ENCODE peak calls at places on chromosomes 1 and 21, in nine cellular contexts. One of them, this sample, is unnamed.

GRCh38 chr1:113692342-113692741 is 66.9 kb downstream of the PHTF1 start:
- DNase-seq in HCT116: no peak
- DNase-seq in MM.1S: no peak
- DNase-seq in GM23248: no peak
- DNase-seq in OCI-LY7: peak; percentile 21
- DNase-seq in neural progenitor cell: no peak
- DNase-seq in hepatocyte: no peak
- DNase-seq in PC-3: no peak
- DNase-seq in SK-N-SH: no peak
- DNase-seq in this sample: no peak

GRCh38 chr1:44572572-44572879 is 101.8 kb downstream of the TMEM53 start:
- DNase-seq in HCT116: no peak
- DNase-seq in MM.1S: no peak
- DNase-seq in GM23248: no peak
- DNase-seq in OCI-LY7: no peak
- DNase-seq in neural progenitor cell: no peak
- DNase-seq in hepatocyte: no peak
- DNase-seq in PC-3: no peak
- DNase-seq in SK-N-SH: no peak
- DNase-seq in this sample: no peak

GRCh38 chr1:24640288-24640687 is 2.8 kb upstream of the SRRM1 start:
- DNase-seq in HCT116: no peak
- DNase-seq in MM.1S: no peak
- DNase-seq in GM23248: no peak
- DNase-seq in OCI-LY7: no peak
- DNase-seq in neural progenitor cell: peak; percentile 29
- DNase-seq in hepatocyte: peak; percentile 23
- DNase-seq in PC-3: no peak
- DNase-seq in SK-N-SH: no peak
- DNase-seq in this sample: no peak

GRCh38 chr1:202154766-202155477 is 5.5 kb downstream of the PTPN7 start:
- DNase-seq in HCT116: peak; percentile 76
- DNase-seq in MM.1S: peak; percentile 46
- DNase-seq in GM23248: peak; percentile 85
- DNase-seq in OCI-LY7: peak; percentile 75
- DNase-seq in neural progenitor cell: peak; percentile 82
- DNase-seq in hepatocyte: peak; percentile 82
- DNase-seq in PC-3: peak; percentile 33
- DNase-seq in SK-N-SH: peak; percentile 62
- DNase-seq in this sample: peak; percentile 93

GRCh38 chr1:56509713-56510641 is 69.4 kb downstream of the PLPP3 start:
- DNase-seq in HCT116: no peak
- DNase-seq in MM.1S: no peak
- DNase-seq in GM23248: no peak
- DNase-seq in OCI-LY7: no peak
- DNase-seq in neural progenitor cell: peak; percentile 73
- DNase-seq in hepatocyte: peak; percentile 48
- DNase-seq in PC-3: no peak
- DNase-seq in SK-N-SH: no peak
- DNase-seq in this sample: peak; percentile 44

GRCh38 chr1:190717055-190717454 is 239.4 kb upstream of the BRINP3 start:
- DNase-seq in HCT116: no peak
- DNase-seq in MM.1S: no peak
- DNase-seq in GM23248: no peak
- DNase-seq in OCI-LY7: no peak
- DNase-seq in neural progenitor cell: no peak
- DNase-seq in hepatocyte: no peak
- DNase-seq in PC-3: no peak
- DNase-seq in SK-N-SH: no peak
- DNase-seq in this sample: no peak

GRCh38 chr1:167082511-167083027 is 7.6 kb downstream of the GPA33 start:
- DNase-seq in HCT116: peak; percentile 39
- DNase-seq in MM.1S: no peak
- DNase-seq in GM23248: no peak
- DNase-seq in OCI-LY7: no peak
- DNase-seq in neural progenitor cell: no peak
- DNase-seq in hepatocyte: peak; percentile 89
- DNase-seq in PC-3: peak; percentile 71
- DNase-seq in SK-N-SH: no peak
- DNase-seq in this sample: no peak

GRCh38 chr1:205088341-205088740 is 4.1 kb upstream of the TMEM81 start:
- DNase-seq in HCT116: no peak
- DNase-seq in MM.1S: no peak
- DNase-seq in GM23248: peak; percentile 60
- DNase-seq in OCI-LY7: no peak
- DNase-seq in neural progenitor cell: no peak
- DNase-seq in hepatocyte: no peak
- DNase-seq in PC-3: no peak
- DNase-seq in SK-N-SH: no peak
- DNase-seq in this sample: no peak

GRCh38 chr1:52482326-52483004 is 70.4 kb downstream of the TUT4 start:
- DNase-seq in HCT116: no peak
- DNase-seq in MM.1S: no peak
- DNase-seq in GM23248: no peak
- DNase-seq in OCI-LY7: no peak
- DNase-seq in neural progenitor cell: no peak
- DNase-seq in hepatocyte: no peak
- DNase-seq in PC-3: no peak
- DNase-seq in SK-N-SH: no peak
- DNase-seq in this sample: no peak

GRCh38 chr1:112695276-112695675 is 11.7 kb downstream of the RHOC start:
- DNase-seq in HCT116: no peak
- DNase-seq in MM.1S: no peak
- DNase-seq in GM23248: no peak
- DNase-seq in OCI-LY7: no peak
- DNase-seq in neural progenitor cell: no peak
- DNase-seq in hepatocyte: no peak
- DNase-seq in PC-3: no peak
- DNase-seq in SK-N-SH: no peak
- DNase-seq in this sample: no peak

GRCh38 chr1:33957854-33958253 is 94.0 kb downstream of the HMGB4 start:
- DNase-seq in HCT116: no peak
- DNase-seq in MM.1S: no peak
- DNase-seq in GM23248: peak; percentile 42
- DNase-seq in OCI-LY7: no peak
- DNase-seq in neural progenitor cell: no peak
- DNase-seq in hepatocyte: no peak
- DNase-seq in PC-3: no peak
- DNase-seq in SK-N-SH: no peak
- DNase-seq in this sample: no peak

GRCh38 chr1:158998781-158999161 is 10.9 kb upstream of the IFI16 start:
- DNase-seq in HCT116: peak; percentile 32
- DNase-seq in MM.1S: peak; percentile 87
- DNase-seq in GM23248: peak; percentile 78
- DNase-seq in OCI-LY7: peak; percentile 79
- DNase-seq in neural progenitor cell: peak; percentile 67
- DNase-seq in hepatocyte: peak; percentile 68
- DNase-seq in PC-3: peak; percentile 80
- DNase-seq in SK-N-SH: peak; percentile 33
- DNase-seq in this sample: peak; percentile 77

GRCh38 chr1:237864338-237865244 is 26.1 kb downstream of the ZP4 start:
- DNase-seq in HCT116: no peak
- DNase-seq in MM.1S: peak; percentile 52
- DNase-seq in GM23248: peak; percentile 12
- DNase-seq in OCI-LY7: no peak
- DNase-seq in neural progenitor cell: peak; percentile 83
- DNase-seq in hepatocyte: peak; percentile 85
- DNase-seq in PC-3: peak; percentile 55
- DNase-seq in SK-N-SH: peak; percentile 81
- DNase-seq in this sample: peak; percentile 81

GRCh38 chr21:43287974-43288755 is 119.4 kb downstream of the CRYAA start:
- DNase-seq in HCT116: no peak
- DNase-seq in MM.1S: no peak
- DNase-seq in GM23248: no peak
- DNase-seq in OCI-LY7: no peak
- DNase-seq in neural progenitor cell: no peak
- DNase-seq in hepatocyte: peak; percentile 67
- DNase-seq in PC-3: peak; percentile 78
- DNase-seq in SK-N-SH: no peak
- DNase-seq in this sample: no peak

GRCh38 chr1:231534703-231535159 is 6.3 kb downstream of the TSNAX start:
- DNase-seq in HCT116: no peak
- DNase-seq in MM.1S: no peak
- DNase-seq in GM23248: no peak
- DNase-seq in OCI-LY7: no peak
- DNase-seq in neural progenitor cell: no peak
- DNase-seq in hepatocyte: no peak
- DNase-seq in PC-3: no peak
- DNase-seq in SK-N-SH: no peak
- DNase-seq in this sample: no peak
- H3K4me2 ChIP-seq in HCT116: no peak overlapping the region
- H3K4me2 ChIP-seq in MM.1S: no peak overlapping the region
- H3K4me2 ChIP-seq in GM23248: peak overlapping the region; percentile 62
- H3K4me2 ChIP-seq in OCI-LY7: no peak overlapping the region
- H3K4me2 ChIP-seq in neural progenitor cell: no peak overlapping the region
- H3K4me2 ChIP-seq in hepatocyte: no peak overlapping the region
- H3K4me2 ChIP-seq in PC-3: no peak overlapping the region
- H3K4me2 ChIP-seq in SK-N-SH: no peak overlapping the region
- H3K4me2 ChIP-seq in this sample: no peak overlapping the region

GRCh38 chr21:34154878-34155277 is 81.5 kb downstream of the MRPS6 start:
- DNase-seq in HCT116: no peak
- DNase-seq in MM.1S: no peak
- DNase-seq in GM23248: no peak
- DNase-seq in OCI-LY7: no peak
- DNase-seq in neural progenitor cell: no peak
- DNase-seq in hepatocyte: no peak
- DNase-seq in PC-3: no peak
- DNase-seq in SK-N-SH: no peak
- DNase-seq in this sample: no peak

GRCh38 chr21:34158866-34159616 is 85.7 kb downstream of the MRPS6 start:
- DNase-seq in HCT116: no peak
- DNase-seq in MM.1S: no peak
- DNase-seq in GM23248: no peak
- DNase-seq in OCI-LY7: no peak
- DNase-seq in neural progenitor cell: no peak
- DNase-seq in hepatocyte: no peak
- DNase-seq in PC-3: no peak
- DNase-seq in SK-N-SH: no peak
- DNase-seq in this sample: peak; percentile 14

GRCh38 chr21:34156957-34157356 is 83.6 kb downstream of the MRPS6 start:
- DNase-seq in HCT116: no peak
- DNase-seq in MM.1S: no peak
- DNase-seq in GM23248: no peak
- DNase-seq in OCI-LY7: no peak
- DNase-seq in neural progenitor cell: no peak
- DNase-seq in hepatocyte: peak; percentile 16
- DNase-seq in PC-3: no peak
- DNase-seq in SK-N-SH: no peak
- DNase-seq in this sample: no peak

GRCh38 chr21:34159617-34159883 is 86.2 kb downstream of the MRPS6 start:
- DNase-seq in HCT116: no peak
- DNase-seq in MM.1S: no peak
- DNase-seq in GM23248: no peak
- DNase-seq in OCI-LY7: no peak
- DNase-seq in neural progenitor cell: no peak
- DNase-seq in hepatocyte: no peak
- DNase-seq in PC-3: no peak
- DNase-seq in SK-N-SH: no peak
- DNase-seq in this sample: no peak

DNA sequence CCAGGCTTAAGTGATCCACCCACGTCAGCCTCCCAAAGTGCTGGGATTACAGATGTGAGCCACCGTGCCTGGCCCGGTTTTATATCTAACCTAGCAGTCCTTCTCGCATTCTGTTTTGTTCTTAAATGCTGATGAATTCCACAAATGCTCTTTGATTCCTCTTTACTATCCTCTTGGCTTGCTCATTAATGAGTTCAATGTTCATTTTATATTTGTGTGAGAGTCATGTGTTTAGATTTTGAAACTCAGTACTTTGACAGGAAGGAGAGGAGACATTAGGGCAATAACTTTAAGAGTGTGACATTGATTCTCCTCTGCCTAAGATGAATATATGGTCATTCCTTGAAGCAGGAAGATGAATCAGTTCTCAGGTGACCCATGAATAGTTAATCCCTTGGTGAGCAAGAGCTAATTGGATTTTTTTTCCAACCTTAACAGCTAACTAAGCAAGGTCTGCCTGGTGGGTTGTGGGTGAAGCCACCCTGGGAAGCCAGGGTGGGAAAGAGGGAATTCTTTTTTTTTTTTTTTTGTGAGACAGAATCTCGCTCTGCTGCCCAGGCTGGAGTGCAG is 84.2 kb downstream of the MRPS6 start:
- DNase-seq in HCT116: no peak
- DNase-seq in MM.1S: no peak
- DNase-seq in GM23248: no peak
- DNase-seq in OCI-LY7: no peak
- DNase-seq in neural progenitor cell: no peak
- DNase-seq in hepatocyte: peak; percentile 22
- DNase-seq in PC-3: no peak
- DNase-seq in SK-N-SH: no peak
- DNase-seq in this sample: no peak
- TF ChIP-seq EZH2phosphoT487 in HCT116: no peak
- TF ChIP-seq EZH2phosphoT487 in MM.1S: no peak
- TF ChIP-seq EZH2phosphoT487 in GM23248: no peak
- TF ChIP-seq EZH2phosphoT487 in OCI-LY7: no peak
- TF ChIP-seq EZH2phosphoT487 in neural progenitor cell: no peak
- TF ChIP-seq EZH2phosphoT487 in hepatocyte: no peak
- TF ChIP-seq EZH2phosphoT487 in PC-3: no peak
- TF ChIP-seq EZH2phosphoT487 in SK-N-SH: no peak
- TF ChIP-seq EZH2phosphoT487 in this sample: no peak

GRCh38 chr1:218351617-218352438 is 6.7 kb downstream of the TGFB2 start:
- DNase-seq in HCT116: no peak
- DNase-seq in MM.1S: peak; percentile 35
- DNase-seq in GM23248: peak; percentile 50
- DNase-seq in OCI-LY7: no peak
- DNase-seq in neural progenitor cell: peak; percentile 46
- DNase-seq in hepatocyte: no peak
- DNase-seq in PC-3: peak; percentile 49
- DNase-seq in SK-N-SH: peak; percentile 52
- DNase-seq in this sample: peak; percentile 70
- H3K4me2 ChIP-seq in HCT116: no peak overlapping the region
- H3K4me2 ChIP-seq in MM.1S: peak overlapping the region; percentile 40
- H3K4me2 ChIP-seq in GM23248: peak overlapping the region; percentile 67
- H3K4me2 ChIP-seq in OCI-LY7: no peak overlapping the region
- H3K4me2 ChIP-seq in neural progenitor cell: no peak overlapping the region
- H3K4me2 ChIP-seq in hepatocyte: peak overlapping the region; percentile 92
- H3K4me2 ChIP-seq in PC-3: peak overlapping the region; percentile 89
- H3K4me2 ChIP-seq in SK-N-SH: no peak overlapping the region
- H3K4me2 ChIP-seq in this sample: peak overlapping the region; percentile 52

GRCh38 chr1:193558491-193559028 is 372.1 kb upstream of the B3GALT2 start:
- DNase-seq in HCT116: peak; percentile 61
- DNase-seq in MM.1S: no peak
- DNase-seq in GM23248: peak; percentile 56
- DNase-seq in OCI-LY7: no peak
- DNase-seq in neural progenitor cell: no peak
- DNase-seq in hepatocyte: no peak
- DNase-seq in PC-3: peak; percentile 66
- DNase-seq in SK-N-SH: no peak
- DNase-seq in this sample: no peak
- TF ChIP-seq EZH2phosphoT487 in HCT116: no peak
- TF ChIP-seq EZH2phosphoT487 in MM.1S: no peak
- TF ChIP-seq EZH2phosphoT487 in GM23248: no peak
- TF ChIP-seq EZH2phosphoT487 in OCI-LY7: no peak
- TF ChIP-seq EZH2phosphoT487 in neural progenitor cell: no peak
- TF ChIP-seq EZH2phosphoT487 in hepatocyte: no peak
- TF ChIP-seq EZH2phosphoT487 in PC-3: no peak
- TF ChIP-seq EZH2phosphoT487 in SK-N-SH: no peak
- TF ChIP-seq EZH2phosphoT487 in this sample: no peak